ENCODE peak calls at places on chromosomes 5 and 9, in seven cellular contexts. N is occipital lobe; Y is natural killer cell treated with Interleukin-12 subunit alpha and Interleukin-12 subunit beta and Interleukin-15 and Interleukin-18, amount 100 ng/mL, for 72 hours; J is astrocyte; U is A172; A is fibroblast of pulmonary artery; Q is Ammon's horn. V is an unnamed sample.

GRCh38 chr5:1729641-1730486 is 69.8 kb downstream of the MRPL36 start:
- DNase-seq in J (no peak), A (no peak), N (no peak), Q (no peak), Y (peak), U (no peak), V (no peak)

GRCh38 chr9:95497772-95498171 is 19.0 kb downstream of the PTCH1 start:
- DNase-seq in Y (no peak), U (no peak), N (no peak), J (no peak), A (peak), Q (no peak), V (no peak)

GRCh38 chr5:19660679-19661078 is 327.3 kb downstream of the CDH18 start:
- DNase-seq in J (no peak), U (no peak), Y (no peak), A (no peak), N (no peak), Q (no peak), V (no peak)

GRCh38 chr9:18473551-18474279 is at the start of gene ADAMTSL1:
- DNase-seq in U (peak), Q (peak), A (peak), Y (no peak), N (peak), J (peak), V (peak)

GRCh38 chr9:118455781-118456180 is 751.6 kb downstream of the TLR4 start:
- DNase-seq in U (no peak), N (no peak), Y (no peak), Q (no peak), A (no peak), J (no peak), V (no peak)

GRCh38 chr5:17425385-17426070 is 72.5 kb upstream of the TAF11L2 start:
- DNase-seq in A (no peak), U (no peak), Q (no peak), N (no peak), Y (no peak), J (no peak), V (no peak)

GRCh38 chr9:132409828-132410528 is at the start of gene CFAP77:
- DNase-seq in Q (no peak), U (peak), N (no peak), J (peak), A (peak), Y (no peak), V (no peak)

GRCh38 chr9:114500583-114501292 is 4.5 kb downstream of the WHRN start:
- DNase-seq in U (no peak), Y (no peak), A (no peak), Q (peak), J (no peak), N (no peak), V (no peak)

GRCh38 chr9:94269264-94269663 is 10.2 kb downstream of the ZNF169 start:
- DNase-seq in U (no peak), A (no peak), Y (no peak), Q (no peak), N (no peak), J (no peak), V (no peak)

GRCh38 chr9:136105398-136106135 is 10.5 kb upstream of the NACC2 start:
- DNase-seq in Q (no peak), U (no peak), N (no peak), A (peak), Y (no peak), J (no peak), V (no peak)

GRCh38 chr5:151454166-151454565 is 6.8 kb downstream of the SLC36A1 start:
- DNase-seq in Y (no peak), A (no peak), N (no peak), Q (no peak), J (no peak), U (no peak), V (peak)

GRCh38 chr9:111870774-111871542 is 25.7 kb upstream of the UGCG start:
- DNase-seq in J (no peak), Q (no peak), Y (no peak), N (no peak), A (no peak), U (no peak), V (no peak)

GRCh38 chr9:83056180-83056579 is 6.8 kb downstream of the RASEF start:
- DNase-seq in J (no peak), Q (no peak), Y (no peak), U (no peak), A (no peak), N (no peak), V (no peak)

V was measured in head of caudate nucleus.